ENCODE peak calls at places on chromosome X, in four cellular contexts. L, G, Z and A are unnamed samples.
A peak's percentile ranks its signal among the peaks of the same experiment; 100 is the strongest.

GRCh38 chrX:85244411-85245210 is 820 bp downstream of the ZNF711 start:
- DNase-seq in L (no peak), G (peak; percentile 4), Z (no peak), A (no peak)

GRCh38 chrX:150364347-150365050 is 1.4 kb downstream of the MAMLD1 start:
- DNase-seq in L (no peak), G (no peak), Z (no peak), A (no peak)

GRCh38 chrX:151801980-151802379 is 67.4 kb downstream of the CNGA2 start:
- DNase-seq in L (no peak), G (no peak), Z (no peak), A (no peak)

GRCh38 chrX:134377537-134377936 is 82.4 kb upstream of the HPRT1 start:
- DNase-seq in L (no peak), G (no peak), Z (no peak), A (no peak)

GRCh38 chrX:133913658-133914388 is 71.6 kb downstream of the GPC3 start:
- DNase-seq in L (no peak), G (no peak), Z (no peak), A (no peak)

GRCh38 chrX:7266261-7266660 is 118.3 kb upstream of the PUDP start:
- DNase-seq in L (no peak), G (no peak), Z (no peak), A (no peak)

GRCh38 chrX:39808471-39808917 is 289.3 kb downstream of the BCOR start:
- DNase-seq in L (no peak), G (no peak), Z (no peak), A (no peak)

GRCh38 chrX:49915352-49916222 is 6.8 kb upstream of the CLCN5 start:
- DNase-seq in L (no peak), G (peak; percentile 47), Z (peak; percentile 22), A (no peak)

GRCh38 chrX:24479924-24480722 is 15.0 kb downstream of the PDK3 start:
- DNase-seq in L (peak; percentile 81), G (no peak), Z (no peak), A (no peak)

GRCh38 chrX:68989865-68990606 is 161.2 kb downstream of the EFNB1 start:
- DNase-seq in L (no peak), G (peak; percentile 4), Z (no peak), A (no peak)

GRCh38 chrX:71366674-71367256 is 608 bp downstream of the TAF1 start:
- DNase-seq in L (no peak), G (peak; percentile 21), Z (no peak), A (no peak)

GRCh38 chrX:100864967-100865366 is 9.2 kb downstream of the NOX1 start:
- DNase-seq in L (no peak), G (no peak), Z (no peak), A (no peak)

GRCh38 chrX:100649550-100650356 is 5.8 kb downstream of the SRPX2 start:
- DNase-seq in L (no peak), G (no peak), Z (no peak), A (no peak)

GRCh38 chrX:122512561-122513072 is 671.5 kb upstream of the GRIA3 start:
- DNase-seq in L (no peak), G (no peak), Z (no peak), A (no peak)

GRCh38 chrX:662126-662525 is 31.5 kb downstream of the SHOX start:
- DNase-seq in L (no peak), G (no peak), Z (no peak), A (no peak)

GRCh38 chrX:150329888-150330287 is 33.2 kb upstream of the MAMLD1 start:
- DNase-seq in L (no peak), G (no peak), Z (no peak), A (no peak)

GRCh38 chrX:46953137-46953527 is 40.9 kb downstream of the JADE3 start:
- DNase-seq in L (peak; percentile 51), G (no peak), Z (no peak), A (no peak)

GRCh38 chrX:3526749-3527148 is 180.3 kb upstream of the MXRA5 start:
- DNase-seq in L (no peak), G (no peak), Z (no peak), A (no peak)

GRCh38 chrX:141405878-141406492 is 163.7 kb upstream of the SPANXC start:
- DNase-seq in L (no peak), G (no peak), Z (no peak), A (no peak)

GRCh38 chrX:66489339-66489738 is 149.5 kb downstream of the EDA2R start:
- DNase-seq in L (no peak), G (no peak), Z (no peak), A (no peak)

GRCh38 chrX:72130762-72131231 is 918 bp downstream of the RTL5 start:
- DNase-seq in L (no peak), G (no peak), Z (no peak), A (no peak)

GRCh38 chrX:29648161-29648560 is 567.2 kb upstream of the MAGEB2 start:
- DNase-seq in L (no peak), G (no peak), Z (no peak), A (no peak)

GRCh38 chrX:17613979-17614572 is 123.2 kb upstream of the SCML1 start:
- DNase-seq in L (no peak), G (no peak), Z (no peak), A (no peak)

GRCh38 chrX:12974797-12975669 is at the start of gene TMSB4X:
- DNase-seq in L (no peak), G (peak; percentile 73), Z (no peak), A (no peak)

GRCh38 chrX:50073601-50074000 is 127.2 kb downstream of the AKAP4 start:
- DNase-seq in L (no peak), G (no peak), Z (no peak), A (no peak)

GRCh38 chrX:40646489-40647306 is 663 bp downstream of the CXorf38 start:
- DNase-seq in L (no peak), G (peak; percentile 72), Z (peak; percentile 38), A (no peak)

DNA sequence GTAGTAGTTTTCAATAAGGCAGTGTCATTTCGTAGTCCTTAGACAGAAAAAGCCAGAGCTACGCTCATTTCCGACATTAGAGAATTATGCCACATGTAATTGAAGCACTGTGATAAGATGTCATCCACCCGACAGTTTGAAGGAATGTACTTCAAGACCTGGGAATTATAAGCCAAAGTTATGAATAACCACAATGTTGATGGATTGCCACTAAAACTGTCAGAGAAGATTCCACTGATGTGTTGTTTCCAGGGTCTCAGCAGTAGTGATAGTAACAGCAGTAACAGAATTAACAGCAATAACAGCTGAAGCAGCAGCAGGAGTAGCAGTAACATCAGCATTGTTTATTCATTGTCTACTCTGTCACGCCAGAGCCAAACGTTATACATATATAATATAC is 24.7 kb downstream of the RAB33A start:
- DNase-seq in L (no peak), G (no peak), Z (no peak), A (no peak)
- TF ChIP-seq POLR2AphosphoS5 in L (no peak), G (no peak), Z (no peak), A (no peak)

GRCh38 chrX:55161581-55161980 is 58.6 kb upstream of the PAGE5 start:
- DNase-seq in L (no peak), G (no peak), Z (no peak), A (no peak)
- TF ChIP-seq SPI1 in L (no peak), G (no peak), Z (no peak), A (no peak)

DNA sequence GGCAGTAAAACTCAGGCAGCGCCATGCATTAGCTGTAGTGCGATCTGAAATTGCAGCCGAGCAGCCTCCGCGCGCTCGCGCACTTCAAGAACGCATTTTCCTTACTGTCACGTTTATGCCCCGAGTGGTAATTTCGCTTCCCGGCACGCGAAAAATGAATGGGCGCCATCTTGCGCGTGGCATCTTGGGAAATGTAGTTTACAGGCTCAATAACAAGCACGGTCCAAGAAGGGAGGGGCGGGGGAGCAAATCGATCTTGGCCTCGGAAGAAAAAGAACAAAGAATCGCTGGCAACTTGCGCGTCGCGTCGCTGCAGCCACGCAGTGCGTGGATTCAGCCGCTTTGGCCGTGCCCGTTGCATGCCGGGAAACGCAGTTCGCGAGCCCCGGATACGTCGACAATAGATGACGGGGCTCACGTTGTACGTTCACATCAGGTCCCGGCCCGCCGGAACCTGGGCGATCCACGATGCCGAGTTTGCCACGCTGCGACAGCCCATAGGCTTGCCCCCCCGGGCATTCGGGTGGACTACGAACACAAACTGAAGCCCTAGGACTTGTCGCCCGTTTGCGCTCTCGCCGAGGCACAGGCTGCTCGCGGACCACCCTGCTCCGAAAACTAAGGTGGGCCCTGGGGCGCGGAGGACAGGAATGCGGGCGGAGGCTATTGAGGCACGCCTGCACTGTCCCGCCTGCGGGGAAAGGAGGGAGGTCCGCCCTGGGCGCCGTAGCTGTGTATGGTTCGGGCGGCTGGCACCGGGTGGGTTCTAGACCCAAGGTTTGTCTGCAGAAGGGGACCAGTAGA is at the start of gene FTSJ1:
- DNase-seq in L (peak; percentile 79), G (peak; percentile 81), Z (peak; percentile 90), A (peak; percentile 72)
- TF ChIP-seq POLR2AphosphoS5 in L (peak; percentile 50), G (no peak), Z (peak; percentile 59), A (peak; percentile 52)

GRCh38 chrX:115367455-115367854 is 77.9 kb downstream of the LUZP4 start:
- DNase-seq in L (no peak), G (no peak), Z (no peak), A (no peak)
- TF ChIP-seq SPI1 in L (no peak), G (no peak), Z (no peak), A (no peak)